ENCODE peak calls at places on chromosomes 5 and 9, in five cellular contexts. M, Q, D, T and U are unnamed samples.

GRCh38 chr5:52895070-52895469 is 94.1 kb upstream of the ITGA2 start:
- DNase-seq in M (no peak), Q (no peak), D (no peak), T (no peak), U (no peak)

GRCh38 chr9:111158375-111158774 is 120.1 kb upstream of the LPAR1 start:
- DNase-seq in M (no peak), Q (peak), D (no peak), T (peak), U (no peak)

GRCh38 chr5:6321078-6321477 is 57.3 kb downstream of the MED10 start:
- DNase-seq in M (no peak), Q (no peak), D (no peak), T (no peak), U (no peak)

GRCh38 chr9:133429641-133430161 is 7.5 kb downstream of the ADAMTS13 start:
- DNase-seq in M (peak), Q (peak), D (peak), T (no peak), U (peak)

GRCh38 chr5:81838307-81838906 is 87.5 kb upstream of the SSBP2 start:
- DNase-seq in M (no peak), Q (peak), D (peak), T (no peak), U (peak)

GRCh38 chr5:14414615-14415515 is 166.7 kb upstream of the OTULINL start:
- DNase-seq in M (no peak), Q (no peak), D (no peak), T (no peak), U (no peak)

GRCh38 chr5:92372766-92373165 is 989.6 kb upstream of the ARRDC3 start:
- DNase-seq in M (no peak), Q (peak), D (no peak), T (no peak), U (no peak)

GRCh38 chr5:1017056-1017455 is 8.5 kb downstream of the NKD2 start:
- DNase-seq in M (no peak), Q (no peak), D (no peak), T (no peak), U (no peak)

GRCh38 chr5:59236996-59237395 is 654.1 kb downstream of the RAB3C start:
- DNase-seq in M (no peak), Q (no peak), D (no peak), T (no peak), U (no peak)

GRCh38 chr5:129460121-129460950 is at the start of gene ADAMTS19:
- DNase-seq in M (no peak), Q (peak), D (no peak), T (no peak), U (no peak)

GRCh38 chr9:117480251-117480650 is 65.4 kb upstream of the ASTN2 start:
- DNase-seq in M (no peak), Q (no peak), D (no peak), T (no peak), U (no peak)

GRCh38 chr5:59124983-59125960 is 542.4 kb downstream of the RAB3C start:
- DNase-seq in M (peak), Q (no peak), D (no peak), T (no peak), U (peak)

GRCh38 chr5:8184455-8185063 is 315.6 kb downstream of the MTRR start:
- DNase-seq in M (no peak), Q (peak), D (peak), T (no peak), U (peak)